ENCODE peak calls at places on chromosomes 12 and 14, in seven cellular contexts. U is activated naive CD4-positive, alpha-beta T cell treated with anti-CD3 and anti-CD28 coated beads for 36 hours; O is H54; C is stimulated activated CD8-positive, alpha-beta memory T cell treated with anti-CD3 and anti-CD28 coated beads, Interleukin-4, amount 100 ng/mL, for 4 hours; M is SW 1271; X is stimulated activated CD4-positive, alpha-beta T cell treated with anti-CD3 and anti-CD28 coated beads, Interleukin-4, amount 100 ng/mL, for 4 hours; I is occipital lobe. Y is an unnamed sample.

GRCh38 chr12:50788562-50788961 is 24.7 kb downstream of the ATF1 start:
- DNase-seq in U (no peak), O (no peak), C (no peak), M (peak), X (no peak), I (no peak), Y (no peak)

GRCh38 chr12:1844223-1844622 is 23.9 kb downstream of the LRTM2 start:
- DNase-seq in U (no peak), O (no peak), C (no peak), M (no peak), X (no peak), I (no peak), Y (no peak)

GRCh38 chr14:51157012-51157411 is 62.1 kb upstream of the TRIM9 start:
- DNase-seq in U (no peak), O (peak), C (no peak), M (peak), X (no peak), I (no peak), Y (peak)

GRCh38 chr12:24109381-24110039 is 160.0 kb upstream of the SOX5 start:
- DNase-seq in U (no peak), O (no peak), C (no peak), M (peak), X (no peak), I (no peak), Y (peak)

GRCh38 chr12:79681008-79681590 is 9.7 kb downstream of the PAWR start:
- DNase-seq in U (no peak), O (no peak), C (no peak), M (peak), X (no peak), I (no peak), Y (peak)

GRCh38 chr12:95637471-95638155 is 86.3 kb upstream of the USP44 start:
- DNase-seq in U (no peak), O (peak), C (no peak), M (peak), X (no peak), I (no peak), Y (peak)

GRCh38 chr12:95224202-95225170 is 6.9 kb downstream of the VEZT start:
- DNase-seq in U (peak), O (peak), C (no peak), M (no peak), X (no peak), I (no peak), Y (no peak)

GRCh38 chr12:57470286-57470969 is 9.2 kb downstream of the ARHGAP9 start:
- DNase-seq in U (no peak), O (no peak), C (no peak), M (no peak), X (no peak), I (no peak), Y (no peak)

GRCh38 chr12:110330544-110330943 is 49.5 kb downstream of the ATP2A2 start:
- DNase-seq in U (no peak), O (no peak), C (no peak), M (no peak), X (no peak), I (peak), Y (no peak)

GRCh38 chr14:68662395-68662794 is 130.5 kb downstream of the ZFP36L1 start:
- DNase-seq in U (no peak), O (no peak), C (no peak), M (no peak), X (no peak), I (no peak), Y (no peak)

GRCh38 chr12:131795064-131795463 is 33.1 kb upstream of the MMP17 start:
- DNase-seq in U (no peak), O (no peak), C (no peak), M (no peak), X (no peak), I (no peak), Y (no peak)

GRCh38 chr12:45477526-45477925 is 252.0 kb upstream of the ARID2 start:
- DNase-seq in U (no peak), O (no peak), C (no peak), M (no peak), X (no peak), I (no peak), Y (no peak)

Y was measured in A549.